ENCODE peak calls at places on chromosomes 16 and 17, in four cellular contexts. U is CD8-positive, alpha-beta T cell; G is transverse colon; M is tibial artery. L is an unnamed sample.

GRCh38 chr17:5821057-5821456 is 236.7 kb upstream of the NLRP1 start:
- DNase-seq in G (no peak), M (no peak), U (no peak), L (no peak)

GRCh38 chr16:57614546-57615343 is 13.7 kb upstream of the ADGRG1 start:
- DNase-seq in G (no peak), U (no peak), M (no peak), L (no peak)

GRCh38 chr16:81542609-81543570 is 98.3 kb downstream of the CMIP start:
- DNase-seq in U (no peak), G (no peak), M (no peak), L (no peak)

GRCh38 chr17:4066210-4066609 is 76.6 kb downstream of the ZZEF1 start:
- DNase-seq in G (no peak), U (no peak), M (no peak), L (no peak)

GRCh38 chr17:1829189-1829578 is 518 bp downstream of the SMYD4 start:
- DNase-seq in M (no peak), G (peak), U (peak), L (peak)

GRCh38 chr17:51346218-51346982 is 86.1 kb downstream of the UTP18 start:
- DNase-seq in U (no peak), M (no peak), G (no peak), L (no peak)

GRCh38 chr16:64882385-64882784 is 239.5 kb downstream of the CDH11 start:
- DNase-seq in M (peak), U (no peak), G (no peak), L (no peak)

GRCh38 chr17:882827-883585 is 96.6 kb downstream of the NXN start:
- DNase-seq in G (peak), M (peak), U (no peak), L (peak)

GRCh38 chr17:27993723-27994310 is 48.7 kb upstream of the NLK start:
- DNase-seq in U (no peak), G (no peak), M (no peak), L (no peak)

GRCh38 chr16:56506941-56507340 is 12.9 kb downstream of the BBS2 start:
- DNase-seq in M (no peak), U (no peak), G (no peak), L (peak)

GRCh38 chr17:17492085-17492484 is 4.1 kb downstream of the RASD1 start:
- DNase-seq in U (no peak), G (no peak), M (no peak), L (no peak)

GRCh38 chr17:9202572-9202971 is 181.3 kb downstream of the NTN1 start:
- DNase-seq in G (no peak), M (no peak), U (no peak), L (no peak)

GRCh38 chr16:66416136-66416535 is 11.0 kb upstream of the BEAN1 start:
- DNase-seq in M (no peak), U (no peak), G (no peak), L (no peak)

GRCh38 chr17:68867759-68868516 is 87.3 kb downstream of the ABCA8 start:
- DNase-seq in M (no peak), U (no peak), G (no peak), L (no peak)

GRCh38 chr16:3173892-3174617 is 13.9 kb upstream of the OR1F1 start:
- DNase-seq in G (no peak), M (no peak), U (no peak), L (no peak)

GRCh38 chr16:48498761-48499600 is 111.0 kb downstream of the N4BP1 start:
- DNase-seq in U (no peak), M (peak), G (peak), L (peak)

GRCh38 chr17:48484256-48484655 is 46.6 kb downstream of the HOXB1 start:
- DNase-seq in G (no peak), M (no peak), U (no peak), L (no peak)
- H3K4me3 ChIP-seq in G (no peak), M (no peak), U (no peak), L (no peak)

GRCh38 chr17:44004761-44005526 is 522 bp downstream of the NAGS start:
- DNase-seq in U (peak), M (no peak), G (peak), L (no peak)

GRCh38 chr17:44006581-44007345 is 2.3 kb downstream of the NAGS start:
- DNase-seq in U (peak), M (peak), G (peak), L (peak)

GRCh38 chr17:44005527-44005864 is 1.1 kb downstream of the NAGS start:
- DNase-seq in U (no peak), M (no peak), G (no peak), L (no peak)

GRCh38 chr17:44007346-44008204 is 3.2 kb downstream of the NAGS start:
- DNase-seq in M (no peak), G (peak), U (no peak), L (no peak)

DNA sequence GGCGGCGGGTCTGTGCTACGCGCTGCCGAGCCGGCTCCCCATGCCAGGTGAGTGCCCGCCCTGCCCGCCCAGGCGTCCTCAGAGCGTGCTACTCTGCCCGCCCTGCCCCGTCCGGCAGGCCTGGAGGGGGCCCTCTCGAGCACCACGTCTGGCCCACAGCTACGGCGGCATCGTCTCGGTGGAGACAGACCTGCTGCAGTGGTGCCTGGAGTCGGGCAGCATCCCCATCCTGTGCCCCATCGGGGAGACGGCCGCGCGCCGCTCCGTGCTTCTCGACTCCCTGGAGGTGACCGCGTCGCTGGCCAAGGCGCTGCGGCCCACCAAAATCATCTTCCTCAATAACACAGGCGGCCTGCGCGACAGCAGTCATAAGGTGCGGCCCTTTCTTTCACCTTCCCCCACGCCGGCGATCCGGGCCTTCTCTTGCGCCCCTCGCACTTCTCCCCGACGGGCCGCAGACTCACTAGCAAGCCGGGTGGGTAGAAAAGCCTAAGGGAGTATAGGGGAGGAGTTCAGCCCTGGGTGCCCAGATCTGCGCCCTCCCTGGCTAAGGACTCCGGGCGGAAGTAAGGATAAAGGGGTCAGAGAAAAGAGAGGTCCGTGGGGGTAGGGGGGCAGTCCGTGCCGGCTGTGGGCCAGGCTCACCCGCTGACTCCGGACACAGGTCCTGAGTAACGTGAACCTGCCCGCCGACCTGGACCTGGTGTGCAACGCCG is 1.6 kb downstream of the NAGS start:
- DNase-seq in M (no peak), U (peak), G (peak), L (no peak)
- TF ChIP-seq CTCF in M (no peak), U (no peak), G (no peak), L (peak)

GRCh38 chr16:984106-984505 is 2.5 kb downstream of the SOX8 start:
- DNase-seq in U (no peak), M (no peak), G (no peak), L (no peak)
- H3K4me3 ChIP-seq in U (no peak), M (no peak), G (no peak), L (no peak)

GRCh38 chr16:27374794-27375499 is 27.0 kb upstream of the IL21R start:
- DNase-seq in G (peak), M (peak), U (peak), L (peak)
- TF ChIP-seq CTCF in G (peak), M (peak), U (peak), L (peak)

GRCh38 chr17:82418001-82418986 is at the start of the genes HEXD and OGFOD3:
- DNase-seq in G (peak), M (peak), U (peak), L (peak)

GRCh38 chr17:82416264-82416663 is 1.9 kb upstream of the HEXD start:
- DNase-seq in U (no peak), M (no peak), G (no peak), L (no peak)

GRCh38 chr17:82415786-82416185 is 2.4 kb upstream of the HEXD start:
- DNase-seq in M (no peak), U (no peak), G (no peak), L (no peak)

GRCh38 chr17:82416771-82417170 is 1.4 kb upstream of the HEXD start:
- DNase-seq in G (no peak), M (no peak), U (no peak), L (no peak)

GRCh38 chr17:82419471-82419995 is 1.1 kb upstream of the OGFOD3 start:
- DNase-seq in M (no peak), U (no peak), G (no peak), L (no peak)
- H3K4me3 ChIP-seq in M (peak), U (peak), G (peak), L (peak)

GRCh38 chr17:81863123-81863675 is 2.9 kb upstream of the P4HB start:
- DNase-seq in M (no peak), U (no peak), G (no peak), L (peak)

GRCh38 chr17:81865358-81865732 is 5.0 kb upstream of the P4HB start:
- DNase-seq in G (no peak), M (no peak), U (no peak), L (no peak)

GRCh38 chr17:81865733-81866439 is 5.3 kb downstream of the ARHGDIA start:
- DNase-seq in U (no peak), G (peak), M (no peak), L (peak)

GRCh38 chr17:81866440-81867122 is 4.6 kb downstream of the ARHGDIA start:
- DNase-seq in G (no peak), M (no peak), U (no peak), L (peak)

DNA sequence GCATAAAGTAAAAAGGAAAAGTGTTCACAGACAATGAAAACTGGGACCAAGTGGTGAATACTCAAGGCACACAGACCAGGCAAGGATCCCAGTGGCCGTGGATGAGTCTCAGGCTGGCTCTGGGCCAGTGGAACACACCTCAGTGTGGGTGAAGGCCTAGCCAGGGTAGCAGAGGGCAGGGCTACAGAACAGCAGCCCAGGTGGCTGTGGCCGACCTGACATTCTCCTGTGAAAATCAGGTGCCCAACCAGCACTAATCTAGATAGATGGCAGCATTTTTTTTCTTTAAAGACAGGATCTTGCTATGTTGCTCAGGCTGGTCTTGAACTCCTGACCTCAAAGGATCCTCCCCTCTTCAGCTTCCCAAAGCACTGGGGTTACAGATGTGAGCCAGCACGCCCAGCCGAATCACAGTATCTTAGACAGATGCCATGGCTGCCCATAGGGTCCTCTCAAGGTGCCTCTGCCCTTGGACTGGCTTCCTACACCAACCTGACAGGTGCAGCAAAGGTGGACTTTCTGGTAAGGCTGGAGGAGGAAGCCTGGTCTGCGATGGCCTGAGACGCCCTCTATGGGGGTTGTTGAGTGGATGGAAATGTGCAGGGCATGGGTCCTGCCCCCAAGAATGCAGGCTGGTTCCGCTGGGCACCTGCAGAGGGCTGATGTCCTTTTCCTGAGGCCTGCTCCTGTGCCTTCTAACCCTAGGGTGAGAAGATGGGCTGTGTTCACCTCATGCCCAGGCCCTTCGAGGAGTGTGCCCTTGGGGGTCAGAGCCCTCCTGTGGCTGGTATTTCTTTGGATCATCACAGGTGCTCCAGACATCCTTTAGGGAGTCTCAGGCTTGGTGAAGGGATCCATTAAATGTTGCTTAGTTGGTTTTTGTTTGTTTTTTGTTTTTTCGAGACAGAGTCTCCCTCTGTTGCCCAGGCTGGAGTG is 3.8 kb upstream of the P4HB start:
- DNase-seq in M (no peak), U (no peak), G (no peak), L (no peak)
- TF ChIP-seq CTCF in M (no peak), U (no peak), G (no peak), L (no peak)